ENCODE peak calls at places on chromosomes 4 and X, in six cellular contexts. P, M, T, J, K and Y are unnamed samples.

GRCh38 chrX:37677765-37678164 is 7.8 kb upstream of the XK start:
- DNase-seq in P (no peak), J (no peak), M (no peak), K (no peak), T (no peak), Y (no peak)

GRCh38 chr4:40842318-40842717 is 92.6 kb downstream of the NSUN7 start:
- DNase-seq in K (no peak), P (no peak), M (no peak), T (no peak), J (no peak), Y (no peak)

GRCh38 chr4:114807759-114808404 is 209.3 kb downstream of the UGT8 start:
- DNase-seq in P (peak; percentile 80), J (peak; percentile 24), M (peak; percentile 3), T (peak; percentile 64), K (peak; percentile 44), Y (peak; percentile 39)

GRCh38 chrX:150363561-150364346 is 637 bp downstream of the MAMLD1 start:
- DNase-seq in T (peak; percentile 50), J (no peak), P (peak; percentile 34), K (no peak), M (peak; percentile 29), Y (peak; percentile 50)

GRCh38 chrX:151830911-151831310 is 81.8 kb upstream of the MAGEA4 start:
- DNase-seq in K (no peak), P (peak; percentile 81), M (no peak), J (no peak), T (no peak), Y (no peak)

GRCh38 chrX:12080265-12080664 is 58.0 kb upstream of the FRMPD4 start:
- DNase-seq in T (no peak), J (peak; percentile 1), K (peak; percentile 8), P (peak; percentile 52), M (peak; percentile 55), Y (peak; percentile 41)

GRCh38 chrX:100407147-100407783 is 2.8 kb downstream of the PCDH19 start:
- DNase-seq in K (no peak), T (no peak), M (no peak), P (no peak), J (no peak), Y (no peak)

GRCh38 chr4:39514888-39515401 is 12.3 kb downstream of the UGDH start:
- DNase-seq in T (no peak), J (no peak), K (no peak), P (no peak), M (peak; percentile 66), Y (peak; percentile 48)

GRCh38 chr4:186554890-186555827 is at the start of gene MTNR1A:
- DNase-seq in M (no peak), K (peak; percentile 46), T (peak; percentile 83), P (peak; percentile 71), J (no peak), Y (peak; percentile 33)

GRCh38 chr4:7651461-7651921 is 216.8 kb upstream of the PSAPL1 start:
- DNase-seq in P (peak; percentile 87), M (peak; percentile 19), J (no peak), K (no peak), T (no peak), Y (peak; percentile 80)

GRCh38 chr4:140904904-140905303 is 148.7 kb upstream of the TBC1D9 start:
- DNase-seq in K (no peak), P (no peak), J (no peak), T (no peak), M (no peak), Y (no peak)

GRCh38 chrX:119071381-119071780 is 1.4 kb upstream of the CT47C1 start:
- DNase-seq in J (no peak), P (no peak), M (no peak), T (no peak), K (no peak), Y (no peak)

GRCh38 chrX:39939678-39940077 is 158.1 kb downstream of the BCOR start:
- DNase-seq in K (no peak), J (no peak), P (no peak), T (no peak), M (no peak), Y (no peak)
- H3K4me1 ChIP-seq in K (peaks cover 16% of the 10 kb centered on the region), J (peaks cover 11% of the 10 kb centered on the region), P (no peaks in the 10 kb centered on the region), T (peaks cover 3% of the 10 kb centered on the region), M (no peaks in the 10 kb centered on the region), Y (peaks cover 29% of the 10 kb centered on the region)

GRCh38 chr4:109875106-109875505 is 27.2 kb downstream of the LRIT3 start:
- DNase-seq in M (no peak), P (no peak), K (no peak), T (no peak), J (no peak), Y (no peak)
- H4K8ac ChIP-seq in M (no peak overlapping the region), P (no peak overlapping the region), K (no peak overlapping the region), T (no peak overlapping the region), J (no peak overlapping the region), Y (no peak overlapping the region)

GRCh38 chrX:120456973-120457372 is 12.1 kb downstream of the LAMP2 start:
- DNase-seq in M (peak; percentile 21), J (no peak), K (no peak), T (no peak), P (no peak), Y (no peak)
- H3K4me3 ChIP-seq in M (no peak overlapping the region), J (no peak overlapping the region), K (no peak overlapping the region), T (no peak overlapping the region), P (no peak overlapping the region), Y (no peak overlapping the region)

GRCh38 chr4:15779336-15779735 is 1.2 kb downstream of the CD38 start:
- DNase-seq in J (peak; percentile 27), K (peak; percentile 36), T (peak; percentile 53), P (peak; percentile 71), M (peak; percentile 53), Y (peak; percentile 88)
- H3K4me1 ChIP-seq in J (peaks cover 5% of the 10 kb centered on the region), K (peaks cover 8% of the 10 kb centered on the region), T (no peaks in the 10 kb centered on the region), P (no peaks in the 10 kb centered on the region), M (no peaks in the 10 kb centered on the region), Y (peaks cover 8% of the 10 kb centered on the region)

DNA sequence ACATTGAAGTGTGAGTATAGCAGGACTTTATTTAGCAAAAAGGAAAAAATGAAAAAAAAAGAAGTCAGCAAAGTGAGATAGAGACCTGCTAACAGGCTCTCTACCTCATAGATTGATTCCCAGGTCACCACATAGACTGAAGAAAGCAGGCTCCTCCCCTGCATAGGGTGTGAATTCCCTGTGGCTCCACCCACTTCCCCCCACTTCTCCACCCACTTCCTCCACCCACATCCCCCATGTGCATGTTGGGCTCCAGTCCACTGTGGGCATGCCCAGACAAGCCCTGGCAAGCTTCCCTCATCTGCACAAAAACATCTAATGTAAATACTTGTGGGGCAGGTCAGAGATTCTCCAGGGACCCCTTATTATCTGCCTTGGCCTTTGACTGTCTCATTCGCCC is 97.8 kb downstream of the TMEM47 start:
- DNase-seq in T (peak; percentile 50), K (no peak), P (no peak), J (no peak), M (peak; percentile 17), Y (no peak)
- H4K8ac ChIP-seq in T (no peak overlapping the region), K (no peak overlapping the region), P (no peak overlapping the region), J (no peak overlapping the region), M (no peak overlapping the region), Y (no peak overlapping the region)

GRCh38 chr4:20431422-20432014 is 179.8 kb downstream of the SLIT2 start:
- DNase-seq in J (no peak), K (no peak), T (no peak), P (peak; percentile 54), M (no peak), Y (no peak)
- H3K4me3 ChIP-seq in J (no peak overlapping the region), K (no peak overlapping the region), T (no peak overlapping the region), P (no peak overlapping the region), M (no peak overlapping the region), Y (no peak overlapping the region)

GRCh38 chr4:37665347-37666009 is 20.7 kb downstream of the RELL1 start:
- DNase-seq in T (no peak), J (no peak), M (no peak), K (no peak), P (no peak), Y (peak; percentile 34)

GRCh38 chr4:37667197-37668100 is 18.7 kb downstream of the RELL1 start:
- DNase-seq in T (no peak), M (no peak), J (no peak), K (no peak), P (no peak), Y (no peak)

GRCh38 chr4:37663552-37663951 is 22.6 kb downstream of the RELL1 start:
- DNase-seq in M (no peak), J (no peak), K (no peak), P (no peak), T (no peak), Y (no peak)

GRCh38 chr4:37664696-37665095 is 21.5 kb downstream of the RELL1 start:
- DNase-seq in T (no peak), K (no peak), J (no peak), M (no peak), P (peak; percentile 82), Y (peak; percentile 41)

DNA sequence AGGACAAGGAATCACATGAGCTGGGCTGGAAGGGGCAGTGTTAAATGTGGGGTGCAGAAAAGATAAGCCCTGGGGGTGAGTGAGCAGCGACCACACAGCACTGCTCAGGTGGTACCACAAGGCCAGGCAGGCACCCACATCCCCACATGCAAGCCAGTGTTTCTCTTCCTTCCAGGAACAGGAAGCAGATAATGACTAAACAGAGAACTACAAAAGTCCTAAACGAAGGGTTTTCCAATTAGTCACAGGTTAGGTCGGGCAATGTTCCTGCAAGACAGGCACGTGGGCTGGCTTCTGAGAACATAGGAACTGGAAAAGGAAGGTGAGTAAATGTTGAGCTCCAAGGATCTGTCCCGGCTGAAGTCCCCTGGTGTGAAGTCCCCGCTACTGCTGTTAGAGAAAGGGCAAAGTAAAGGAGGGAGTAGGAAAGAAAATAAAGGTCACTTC is 19.5 kb downstream of the RELL1 start:
- DNase-seq in K (no peak), P (peak; percentile 79), M (peak; percentile 95), T (no peak), J (peak; percentile 87), Y (peak; percentile 96)
- H3K4me1 ChIP-seq in K (peaks cover 36% of the 10 kb centered on the region), P (peaks cover 23% of the 10 kb centered on the region), M (peaks cover 25% of the 10 kb centered on the region), T (peaks cover 19% of the 10 kb centered on the region), J (peaks cover 8% of the 10 kb centered on the region), Y (peaks cover 30% of the 10 kb centered on the region)